ENCODE peak calls at places on chromosomes 13 and 19, in six cellular contexts. Y, Z, E, U, F and V are unnamed samples. For H3K4me1, the result is how much of the 10 kb centered on the place peaks cover.

GRCh38 chr19:35937345-35938281 is 1.4 kb downstream of the LRFN3 start:
- DNase-seq in U (no peak), Y (no peak), E (no peak), Z (no peak), F (no peak), V (no peak)

GRCh38 chr19:18436651-18437478 is 1.1 kb downstream of the ISYNA1 start:
- DNase-seq in U (peak), Z (peak), E (peak), Y (peak), F (no peak), V (peak)

GRCh38 chr19:5534787-5535586 is 32.8 kb downstream of the TINCR start:
- DNase-seq in F (peak), Z (peak), E (no peak), Y (no peak), U (no peak), V (peak)

GRCh38 chr13:90493667-90494066 is 853.8 kb upstream of the MIR17HG start:
- DNase-seq in E (no peak), Y (no peak), F (no peak), Z (no peak), U (no peak), V (no peak)

GRCh38 chr19:11168568-11168967 is 13.0 kb upstream of the SPC24 start:
- DNase-seq in F (no peak), Z (peak), Y (no peak), E (no peak), U (no peak), V (no peak)

GRCh38 chr13:35724480-35724879 is 248.0 kb upstream of the MAB21L1 start:
- DNase-seq in Z (no peak), U (no peak), F (no peak), E (no peak), Y (no peak), V (no peak)

GRCh38 chr19:33941133-33941532 is 144.5 kb downstream of the KCTD15 start:
- DNase-seq in Z (no peak), E (no peak), U (no peak), F (no peak), Y (no peak), V (no peak)

GRCh38 chr19:18543814-18544475 is 572 bp upstream of the FKBP8 start:
- DNase-seq in E (no peak), F (no peak), Y (no peak), U (peak), Z (peak), V (peak)

GRCh38 chr13:50198508-50198907 is 183.3 kb downstream of the KCNRG start:
- DNase-seq in Y (no peak), E (no peak), U (no peak), F (no peak), Z (peak), V (peak)

GRCh38 chr19:50046649-50047503 is 21.1 kb downstream of the ZNF473 start:
- DNase-seq in Z (peak), F (peak), U (no peak), E (peak), Y (peak), V (peak)

GRCh38 chr13:51675385-51675784 is 91.1 kb downstream of the WDFY2 start:
- DNase-seq in U (no peak), E (no peak), Y (no peak), Z (no peak), F (no peak), V (no peak)

GRCh38 chr13:101390461-101390860 is 25.8 kb downstream of the NALCN start:
- DNase-seq in U (no peak), Y (no peak), Z (peak), F (no peak), E (no peak), V (no peak)

GRCh38 chr19:10691883-10692282 is 9.4 kb upstream of the QTRT1 start:
- DNase-seq in Y (no peak), E (no peak), Z (no peak), U (no peak), F (no peak), V (no peak)

GRCh38 chr19:9834726-9835506 is at the start of gene PIN1:
- DNase-seq in U (peak), Y (peak), F (peak), E (peak), Z (peak), V (peak)

GRCh38 chr19:53422551-53422950 is 9.2 kb upstream of the ZNF761 start:
- DNase-seq in U (no peak), F (no peak), Z (no peak), E (no peak), Y (no peak), V (no peak)

GRCh38 chr19:12497032-12497431 is 12.4 kb upstream of the ZNF709 start:
- DNase-seq in F (no peak), Y (no peak), E (no peak), Z (no peak), U (no peak), V (no peak)

GRCh38 chr19:912181-913079 is 589 bp downstream of the R3HDM4 start:
- DNase-seq in U (no peak), F (no peak), Y (no peak), Z (no peak), E (no peak), V (no peak)

GRCh38 chr13:44368062-44368591 is 5.5 kb upstream of the SERP2 start:
- DNase-seq in U (no peak), Y (no peak), F (no peak), Z (peak), E (no peak), V (no peak)

GRCh38 chr19:43526884-43527859 is at the start of gene ETHE1:
- DNase-seq in Z (peak), F (no peak), E (peak), Y (peak), U (peak), V (peak)

GRCh38 chr19:55486971-55487883 is 1.0 kb upstream of the SSC5D start:
- DNase-seq in E (peak), Z (peak), F (no peak), Y (peak), U (no peak), V (peak)

GRCh38 chr13:60078226-60078625 is 85.5 kb downstream of the DIAPH3 start:
- DNase-seq in Y (no peak), U (no peak), Z (no peak), E (no peak), F (no peak), V (no peak)

GRCh38 chr13:77502104-77502720 is 33.3 kb upstream of the SCEL start:
- DNase-seq in F (no peak), Y (no peak), E (no peak), U (no peak), Z (no peak), V (peak)

GRCh38 chr19:49133621-49134454 is 14.5 kb downstream of the PPFIA3 start:
- DNase-seq in Y (peak), F (no peak), U (no peak), E (peak), Z (peak), V (no peak)

GRCh38 chr13:40472427-40473220 is 193.8 kb downstream of the FOXO1 start:
- DNase-seq in E (no peak), Y (no peak), Z (no peak), U (no peak), F (no peak), V (no peak)

DNA sequence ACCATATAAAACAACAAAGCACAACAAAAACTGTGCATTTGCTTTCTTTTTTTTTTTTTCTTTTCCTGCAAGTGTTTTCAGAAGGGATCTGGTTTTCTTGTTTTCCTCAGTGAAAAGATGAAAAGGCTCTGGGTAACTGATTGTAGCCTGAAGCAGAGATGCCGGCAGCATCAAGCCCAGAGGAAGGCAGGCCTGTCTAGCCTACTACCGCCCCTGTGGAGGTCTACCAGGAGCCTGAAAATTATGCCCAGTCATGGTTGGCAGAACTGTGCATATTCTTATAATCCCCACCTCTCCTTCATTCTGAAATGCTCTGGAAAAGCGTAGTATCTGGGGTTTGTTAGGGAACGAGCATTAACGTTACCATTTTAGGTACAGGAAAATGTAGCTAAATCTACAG is 32.6 kb upstream of the MEDAG start:
- DNase-seq in E (no peak), F (no peak), U (no peak), Y (no peak), Z (peak), V (peak)
- H3K4me1 ChIP-seq in E (under half), F (under half), U (under half), Y (under half), Z (under half), V (under half)

DNA sequence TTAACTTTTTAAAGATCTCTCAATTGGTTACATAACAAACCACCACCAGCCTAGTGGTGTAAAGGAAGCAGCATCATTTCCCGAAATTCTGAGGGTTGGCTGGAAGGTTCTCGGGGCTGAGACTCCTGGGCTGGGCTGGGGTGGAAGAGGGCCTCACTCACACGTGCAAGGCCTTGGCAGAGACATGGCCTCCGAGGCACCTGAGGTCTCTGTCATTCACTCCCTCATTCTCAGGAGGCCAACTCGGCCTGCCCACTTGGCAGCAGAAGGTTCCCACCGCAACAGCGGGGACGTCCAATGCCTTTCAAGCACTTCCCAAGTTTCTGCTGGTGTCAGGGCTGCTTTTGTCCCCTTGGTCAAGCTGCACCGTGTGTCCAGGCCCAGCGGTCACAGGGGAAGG is 18.6 kb upstream of the RASA3 start:
- DNase-seq in Y (no peak), F (no peak), U (no peak), Z (no peak), E (no peak), V (no peak)
- H3K4me1 ChIP-seq in Y (under half), F (under half), U (under half), Z (under half), E (under half), V (under half)

DNA sequence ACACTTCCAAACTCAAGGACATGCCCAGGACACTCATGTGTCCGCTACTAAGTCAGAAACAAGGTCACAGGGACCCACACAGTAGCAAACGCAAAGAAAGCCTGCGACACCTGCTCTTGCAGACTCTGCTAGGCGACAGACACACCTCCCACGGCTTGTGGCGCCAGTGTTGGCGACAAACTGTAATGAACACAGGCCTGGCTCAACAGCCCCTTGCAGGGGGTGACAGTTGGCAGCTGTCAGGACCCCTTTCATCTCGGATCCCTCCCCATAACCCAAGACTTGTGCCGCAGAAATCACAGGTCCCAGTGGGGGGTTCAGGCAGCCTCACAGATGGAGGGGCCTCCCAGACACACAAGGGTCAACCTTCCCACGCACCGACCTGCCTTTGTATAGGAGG is 364 bp downstream of the CKM start:
- DNase-seq in E (no peak), Y (peak), U (no peak), Z (no peak), F (no peak), V (no peak)
- H3K4me1 ChIP-seq in E (under half), Y (under half), U (under half), Z (under half), F (under half), V (under half)

GRCh38 chr13:97318532-97318931 is 96.4 kb downstream of the MBNL2 start:
- DNase-seq in Y (no peak), Z (peak), F (no peak), E (no peak), U (no peak), V (no peak)
- H3K4me1 ChIP-seq in Y (half or more), Z (under half), F (under half), E (half or more), U (under half), V (under half)

DNA sequence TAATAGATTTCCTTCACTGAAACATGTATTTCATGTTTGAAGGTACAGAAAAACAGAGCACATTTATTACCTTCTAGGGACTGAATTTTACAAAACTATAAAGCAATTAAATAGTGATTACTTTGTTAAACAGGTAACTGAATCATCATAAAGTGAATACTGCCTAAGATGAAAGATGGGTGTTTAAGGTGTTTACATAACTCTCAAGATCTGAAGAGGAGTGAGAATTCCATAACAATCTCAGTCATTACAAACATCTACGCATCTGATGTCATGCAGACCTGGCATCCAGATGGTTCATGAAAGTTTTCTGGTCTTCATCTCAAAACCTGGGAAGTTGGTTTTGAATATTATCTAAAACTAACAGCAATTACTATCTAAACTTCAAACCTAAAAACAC is 80.4 kb downstream of the MIPEP start:
- DNase-seq in Y (no peak), E (no peak), F (no peak), Z (no peak), U (no peak), V (no peak)
- H3K4me1 ChIP-seq in Y (under half), E (under half), F (under half), Z (under half), U (under half), V (under half)

GRCh38 chr19:29662604-29663404 is 2.5 kb upstream of the PLEKHF1 start:
- DNase-seq in Y (peak), Z (peak), E (peak), U (no peak), F (no peak), V (no peak)
- H3K4me1 ChIP-seq in Y (under half), Z (under half), E (half or more), U (under half), F (under half), V (under half)

GRCh38 chr13:48153186-48153585 is 58.3 kb upstream of the MED4 start:
- DNase-seq in E (no peak), Z (no peak), F (no peak), U (no peak), Y (no peak), V (no peak)

GRCh38 chr13:48158290-48158689 is 63.4 kb upstream of the MED4 start:
- DNase-seq in F (no peak), Z (no peak), E (no peak), Y (no peak), U (no peak), V (no peak)

GRCh38 chr13:48154671-48155070 is 59.8 kb upstream of the MED4 start:
- DNase-seq in U (no peak), Z (no peak), Y (no peak), E (no peak), F (no peak), V (no peak)

GRCh38 chr13:48156466-48156865 is 61.6 kb upstream of the MED4 start:
- DNase-seq in U (no peak), E (no peak), F (no peak), Z (no peak), Y (no peak), V (no peak)

GRCh38 chr13:48155850-48156249 is 60.9 kb upstream of the MED4 start:
- DNase-seq in E (no peak), U (no peak), F (no peak), Z (peak), Y (no peak), V (no peak)
- H3K4me1 ChIP-seq in E (under half), U (under half), F (under half), Z (under half), Y (under half), V (under half)

DNA sequence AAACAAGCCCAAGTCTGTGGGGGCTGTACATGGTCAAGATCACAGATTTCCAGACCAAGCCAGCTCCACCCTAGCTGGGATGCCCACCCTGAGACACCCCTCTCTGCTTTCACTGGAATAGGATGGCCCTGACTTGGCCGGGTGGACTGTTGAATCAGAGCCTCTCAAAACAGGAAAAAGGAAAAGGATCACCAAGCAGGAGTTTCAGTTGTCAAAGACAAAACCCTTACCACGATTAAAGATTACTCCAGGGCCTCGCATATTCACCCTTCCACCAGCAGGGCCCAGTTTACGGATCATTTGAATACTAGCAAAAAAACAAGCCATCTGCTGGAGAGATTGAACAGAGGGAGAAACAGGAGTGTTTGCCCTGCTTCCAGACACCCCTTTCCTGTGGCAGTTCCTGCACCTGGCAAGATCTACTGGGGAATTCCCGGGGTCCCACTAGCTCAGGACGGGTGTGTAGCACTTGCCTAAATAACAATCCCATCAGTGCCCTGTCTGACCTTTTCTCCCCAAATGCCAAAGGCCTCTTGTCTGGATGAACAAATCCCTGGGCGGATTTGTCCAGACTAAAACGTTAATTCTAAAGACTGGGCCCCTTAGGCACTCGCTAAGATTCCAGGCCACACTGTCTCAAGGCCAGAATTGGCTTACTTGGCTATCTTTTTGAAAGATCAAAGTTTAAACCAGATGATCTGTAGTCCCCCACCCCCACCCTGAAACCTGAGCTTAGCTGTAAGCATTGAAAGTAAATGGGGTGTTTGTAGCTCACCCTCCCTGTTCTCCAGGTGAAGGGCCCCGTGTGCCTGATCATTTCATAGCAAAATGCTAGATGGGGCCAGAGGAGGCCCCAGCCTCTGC is 38.4 kb downstream of the ACTN4 start:
- DNase-seq in E (no peak), Z (peak), Y (no peak), F (no peak), U (no peak), V (no peak)
- H3K4me1 ChIP-seq in E (half or more), Z (under half), Y (half or more), F (under half), U (under half), V (under half)

GRCh38 chr13:23923031-23923430 is 25.7 kb upstream of the C1QTNF9B start:
- DNase-seq in E (no peak), Z (no peak), U (no peak), Y (no peak), F (no peak), V (no peak)
- H3K4me1 ChIP-seq in E (under half), Z (under half), U (under half), Y (under half), F (under half), V (under half)